ENCODE peak calls at places on chromosome 11, in five cellular contexts. K is lung, M is sigmoid colon, T is suprapubic skin, Y is PC-9. G is an unnamed sample. For H3K36me3, the result is how much of the 10 kb centered on the place peaks cover.

GRCh38 chr11:46326813-46327416 is 20.3 kb upstream of the DGKZ start:
- DNase-seq in K (no peak), M (no peak), T (no peak), Y (no peak), G (no peak)

GRCh38 chr11:69178819-69179482 is 23.2 kb downstream of the SMIM38 start:
- DNase-seq in K (no peak), M (no peak), T (no peak), Y (no peak), G (no peak)

GRCh38 chr11:93116641-93117577 is 80.9 kb downstream of the SLC36A4 start:
- DNase-seq in K (no peak), M (no peak), T (no peak), Y (peak), G (no peak)

GRCh38 chr11:122601131-122602125 is 54.1 kb upstream of the UBASH3B start:
- DNase-seq in K (no peak), M (no peak), T (no peak), Y (no peak), G (no peak)

GRCh38 chr11:14312736-14313438 is 46.1 kb downstream of the RRAS2 start:
- DNase-seq in K (no peak), M (no peak), T (no peak), Y (no peak), G (no peak)

GRCh38 chr11:108453207-108453835 is 14.0 kb downstream of the C11orf65 start:
- DNase-seq in K (no peak), M (no peak), T (no peak), Y (no peak), G (no peak)

GRCh38 chr11:69307421-69307820 is 13.5 kb downstream of the MYEOV start:
- DNase-seq in K (no peak), M (peak), T (no peak), Y (no peak), G (no peak)

GRCh38 chr11:29022676-29023075 is 914.5 kb downstream of the METTL15 start:
- DNase-seq in K (no peak), M (no peak), T (no peak), Y (no peak), G (no peak)

GRCh38 chr11:125342281-125342980 is 153.6 kb downstream of the FEZ1 start:
- DNase-seq in K (no peak), M (no peak), T (peak), Y (no peak), G (no peak)

GRCh38 chr11:75474240-75474639 is 41.2 kb upstream of the KLHL35 start:
- DNase-seq in K (no peak), M (no peak), T (no peak), Y (no peak), G (peak)

GRCh38 chr11:43555811-43556210 is 124.7 kb upstream of the HSD17B12 start:
- DNase-seq in K (no peak), M (no peak), T (no peak), Y (no peak), G (no peak)

GRCh38 chr11:14577290-14577689 is 57.1 kb upstream of the PSMA1 start:
- DNase-seq in K (no peak), M (no peak), T (no peak), Y (no peak), G (no peak)

GRCh38 chr11:75311858-75312288 is 39.6 kb downstream of the ARRB1 start:
- DNase-seq in K (peak), M (peak), T (peak), Y (no peak), G (peak)

GRCh38 chr11:62707277-62707771 is at the start of the genes BSCL2 and GNG3:
- DNase-seq in K (no peak), M (no peak), T (no peak), Y (no peak), G (no peak)
- H3K36me3 ChIP-seq in K (under half), M (under half), T (under half), Y (under half), G (under half)

GRCh38 chr11:12226093-12226492 is 115.7 kb downstream of the MICAL2 start:
- DNase-seq in K (no peak), M (no peak), T (peak), Y (no peak), G (no peak)
- H3K36me3 ChIP-seq in K (under half), M (under half), T (half or more), Y (under half), G (under half)

GRCh38 chr11:34454308-34455032 is 15.7 kb downstream of the CAT start:
- DNase-seq in K (no peak), M (no peak), T (no peak), Y (no peak), G (no peak)
- H3K36me3 ChIP-seq in K (under half), M (under half), T (half or more), Y (half or more), G (under half)

GRCh38 chr11:67498544-67498972 is 6.6 kb downstream of the PITPNM1 start:
- DNase-seq in K (no peak), M (no peak), T (no peak), Y (no peak), G (peak)
- H3K36me3 ChIP-seq in K (under half), M (under half), T (under half), Y (under half), G (under half)

DNA sequence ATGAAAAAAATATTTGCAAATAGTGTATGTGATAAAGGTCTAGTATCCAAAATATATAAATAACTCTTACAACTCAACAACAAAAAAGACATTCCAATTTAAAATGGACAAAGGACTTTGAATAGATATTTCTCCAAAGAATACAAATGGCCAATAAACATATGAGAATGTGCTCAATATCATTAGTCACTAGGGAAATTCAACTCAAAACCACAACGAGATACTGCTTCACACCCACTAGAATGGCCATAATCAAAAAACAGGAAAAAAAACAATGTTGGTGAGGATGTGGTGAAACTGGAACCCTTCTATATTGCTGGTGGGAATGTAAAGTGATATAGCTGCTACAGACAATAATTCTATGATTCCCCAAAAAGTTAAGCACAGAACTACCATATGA is 38.7 kb upstream of the RPS13 start:
- DNase-seq in K (no peak), M (no peak), T (no peak), Y (no peak), G (no peak)
- H3K36me3 ChIP-seq in K (under half), M (under half), T (half or more), Y (under half), G (under half)

GRCh38 chr11:128768876-128769275 is 75.0 kb downstream of the FLI1 start:
- DNase-seq in K (no peak), M (no peak), T (no peak), Y (no peak), G (no peak)
- H3K36me3 ChIP-seq in K (under half), M (under half), T (under half), Y (under half), G (under half)

DNA sequence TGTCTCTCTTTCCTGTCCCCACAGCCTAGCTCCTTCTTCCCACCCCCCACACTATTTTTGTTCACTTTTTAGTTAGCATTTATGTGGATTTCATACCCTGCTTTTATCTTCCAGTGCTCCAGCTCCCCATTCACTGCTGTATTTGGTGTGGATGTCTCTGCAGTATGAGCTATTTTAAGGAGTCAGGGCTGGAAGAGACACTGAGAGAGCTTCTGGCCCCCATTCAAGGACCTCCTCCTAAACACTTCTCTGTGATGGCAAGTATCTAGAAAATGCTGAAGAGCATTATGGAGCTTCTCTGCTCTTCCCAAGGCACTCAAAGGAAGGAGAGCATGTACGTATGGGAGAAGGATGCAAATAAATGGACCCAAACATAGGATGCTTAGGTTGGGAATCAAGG is 79.5 kb downstream of the RAB30 start:
- DNase-seq in K (no peak), M (peak), T (no peak), Y (no peak), G (no peak)
- H3K36me3 ChIP-seq in K (under half), M (under half), T (under half), Y (under half), G (under half)

DNA sequence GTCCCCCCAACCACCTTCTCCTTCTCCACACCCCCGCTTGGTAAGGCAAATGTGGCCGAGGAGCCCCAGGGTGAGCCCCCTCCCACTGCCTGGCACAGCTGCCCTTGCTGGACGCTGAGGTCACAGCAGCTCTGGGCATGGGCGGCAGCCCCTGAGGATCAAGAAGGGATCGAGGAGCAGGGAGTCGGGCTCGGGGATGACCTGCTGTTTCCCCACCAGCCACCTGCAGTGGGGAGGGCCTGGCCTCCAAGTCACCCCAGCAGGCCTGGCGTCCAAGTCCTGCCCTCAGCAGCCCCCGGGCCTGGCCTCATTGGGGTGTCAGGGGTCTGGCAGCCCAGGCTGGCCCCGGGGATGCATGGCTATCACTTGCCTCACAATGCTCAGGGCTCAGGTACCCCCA is 23.7 kb downstream of the MUC5AC start:
- DNase-seq in K (no peak), M (no peak), T (no peak), Y (no peak), G (peak)
- H3K36me3 ChIP-seq in K (under half), M (under half), T (under half), Y (under half), G (under half)

GRCh38 chr11:66230171-66230570 is 38.3 kb upstream of the RAB1B start:
- DNase-seq in K (no peak), M (no peak), T (no peak), Y (no peak), G (no peak)
- H3K36me3 ChIP-seq in K (under half), M (under half), T (half or more), Y (under half), G (under half)

G was measured in kidney.